ENCODE peak calls at places on chromosomes 7 and 10, in five cellular contexts. G is SK-N-SH, Q is GM12878, W is K562, O is IMR-90. K is an unnamed sample.

GRCh38 chr10:77626266-77626935 is 11.2 kb downstream of the KCNMA1 start:
- DNase-seq in G (no peak), Q (no peak), W (no peak), O (no peak), K (no peak)

GRCh38 chr10:17074548-17074860 is 55.1 kb downstream of the CUBN start:
- DNase-seq in G (no peak), Q (no peak), W (no peak), O (peak), K (no peak)

GRCh38 chr7:115292381-115292780 is 370.5 kb downstream of the MDFIC start:
- DNase-seq in G (no peak), Q (no peak), W (no peak), O (no peak), K (no peak)

GRCh38 chr7:116501425-116502167 is 2.1 kb downstream of the CAV2 start:
- DNase-seq in G (no peak), Q (no peak), W (peak), O (peak), K (peak)

GRCh38 chr10:22427890-22428571 is 82.7 kb downstream of the SPAG6 start:
- DNase-seq in G (peak), Q (no peak), W (no peak), O (peak), K (peak)

GRCh38 chr7:100606313-100606712 is 4.2 kb downstream of the PCOLCE start:
- DNase-seq in G (no peak), Q (no peak), W (no peak), O (no peak), K (no peak)

GRCh38 chr7:29385214-29385613 is 178.4 kb upstream of the PRR15 start:
- DNase-seq in G (no peak), Q (no peak), W (no peak), O (no peak), K (no peak)

GRCh38 chr10:784377-784758 is 94.9 kb upstream of the DIP2C start:
- DNase-seq in G (no peak), Q (no peak), W (no peak), O (no peak), K (no peak)

GRCh38 chr7:5248201-5248885 is 34.4 kb upstream of the SLC29A4 start:
- DNase-seq in G (no peak), Q (no peak), W (peak), O (peak), K (no peak)

GRCh38 chr10:132257271-132257670 is 50.5 kb downstream of the STK32C start:
- DNase-seq in G (peak), Q (no peak), W (peak), O (peak), K (no peak)

GRCh38 chr10:34254596-34254995 is 560.5 kb downstream of the PARD3 start:
- DNase-seq in G (peak), Q (peak), W (no peak), O (peak), K (peak)

GRCh38 chr7:38630720-38631673 is at the start of gene AMPH:
- DNase-seq in G (peak), Q (no peak), W (peak), O (peak), K (no peak)

GRCh38 chr10:123044391-123044790 is 35.6 kb downstream of the ACADSB start:
- DNase-seq in G (peak), Q (no peak), W (peak), O (peak), K (no peak)

GRCh38 chr7:44650242-44650641 is 43.8 kb downstream of the OGDH start:
- DNase-seq in G (no peak), Q (no peak), W (no peak), O (no peak), K (no peak)
- H3K27ac ChIP-seq in G (no peak), Q (no peak), W (no peak), O (no peak), K (no peak)

GRCh38 chr10:128894641-128895040 is 572.4 kb upstream of the MGMT start:
- DNase-seq in G (no peak), Q (no peak), W (no peak), O (no peak), K (no peak)

GRCh38 chr10:128897414-128897928 is 569.6 kb upstream of the MGMT start:
- DNase-seq in G (no peak), Q (no peak), W (no peak), O (no peak), K (no peak)

GRCh38 chr10:128896964-128897363 is 570.1 kb upstream of the MGMT start:
- DNase-seq in G (no peak), Q (no peak), W (no peak), O (no peak), K (no peak)

GRCh38 chr10:128895473-128895872 is 571.6 kb upstream of the MGMT start:
- DNase-seq in G (no peak), Q (no peak), W (no peak), O (no peak), K (no peak)

GRCh38 chr10:128896183-128896805 is 570.7 kb upstream of the MGMT start:
- DNase-seq in G (no peak), Q (no peak), W (no peak), O (no peak), K (no peak)
- TF ChIP-seq RCOR1 in G (no peak), Q (no peak), W (no peak), O (no peak), K (no peak)

DNA sequence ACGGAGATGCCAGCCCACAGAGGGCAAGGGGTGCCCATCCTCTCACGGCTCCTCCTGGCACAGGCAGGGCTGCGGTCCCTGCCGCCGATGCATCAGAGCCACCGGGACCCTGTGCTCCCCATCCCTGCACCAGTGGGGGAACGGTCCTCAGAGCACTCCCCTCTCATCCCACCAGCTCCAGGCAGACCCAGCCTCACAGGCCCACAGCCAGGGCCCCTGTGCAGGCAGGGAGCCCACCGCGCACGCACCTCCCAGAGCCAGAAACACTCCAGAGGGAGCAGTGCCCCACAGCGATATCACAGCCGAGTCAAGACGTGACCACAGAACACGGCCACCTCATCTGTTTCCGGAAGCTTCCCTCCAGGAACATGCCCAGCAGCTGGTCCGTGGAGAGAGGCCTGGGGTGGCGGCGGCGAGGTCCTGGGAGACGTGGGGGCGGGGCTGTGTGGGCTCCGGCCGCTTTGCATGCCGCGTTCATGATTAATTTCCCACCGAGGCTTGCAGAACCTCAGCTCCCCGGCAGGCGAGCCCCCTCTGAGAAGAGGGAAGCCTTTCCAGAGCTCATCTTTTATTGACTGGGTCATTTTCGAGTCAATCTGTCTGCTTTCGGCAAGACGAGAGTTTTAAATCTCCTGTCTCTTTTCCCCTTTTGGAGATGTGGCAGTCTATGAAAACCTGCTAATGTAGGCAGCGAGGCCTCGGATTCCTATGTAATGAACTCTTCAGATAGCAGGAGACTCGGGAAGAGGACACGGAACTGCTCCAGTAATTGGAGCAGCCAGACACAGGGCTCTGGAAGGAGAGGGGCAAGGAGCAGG is 242.6 kb downstream of the ELFN1 start:
- DNase-seq in G (no peak), Q (no peak), W (no peak), O (peak), K (no peak)
- H3K27ac ChIP-seq in G (no peak), Q (no peak), W (no peak), O (peak), K (no peak)

GRCh38 chr7:45219801-45220200 is 62.2 kb downstream of the RAMP3 start:
- DNase-seq in G (peak), Q (no peak), W (no peak), O (no peak), K (no peak)

GRCh38 chr7:45223078-45223477 is 65.5 kb downstream of the RAMP3 start:
- DNase-seq in G (no peak), Q (no peak), W (no peak), O (no peak), K (no peak)

GRCh38 chr7:45220846-45221245 is 63.3 kb downstream of the RAMP3 start:
- DNase-seq in G (no peak), Q (no peak), W (no peak), O (no peak), K (no peak)

GRCh38 chr7:45221896-45222604 is 64.5 kb downstream of the RAMP3 start:
- DNase-seq in G (no peak), Q (no peak), W (no peak), O (no peak), K (no peak)

DNA sequence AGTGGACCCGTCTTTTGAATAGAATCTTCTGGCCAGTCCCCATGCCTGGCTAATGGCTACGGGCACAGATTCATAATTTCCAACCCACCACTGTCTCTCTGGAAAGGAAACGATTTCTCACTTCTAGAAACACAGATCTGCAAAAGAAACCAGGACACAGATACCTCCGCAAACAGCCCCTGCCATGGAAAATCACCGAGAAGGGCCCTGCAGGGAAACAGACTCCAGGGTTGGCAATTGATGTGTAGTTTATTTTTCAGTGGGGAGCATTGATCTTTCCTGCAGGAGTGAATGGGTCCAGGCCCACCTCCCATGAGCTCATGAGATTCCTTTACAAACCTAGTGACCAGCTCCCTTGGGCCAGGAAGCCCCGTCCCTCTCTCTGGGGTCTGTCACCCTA is 63.7 kb downstream of the RAMP3 start:
- DNase-seq in G (no peak), Q (no peak), W (no peak), O (no peak), K (no peak)
- TF ChIP-seq RCOR1 in G (no peak), Q (no peak), W (no peak), O (no peak), K (no peak)

DNA sequence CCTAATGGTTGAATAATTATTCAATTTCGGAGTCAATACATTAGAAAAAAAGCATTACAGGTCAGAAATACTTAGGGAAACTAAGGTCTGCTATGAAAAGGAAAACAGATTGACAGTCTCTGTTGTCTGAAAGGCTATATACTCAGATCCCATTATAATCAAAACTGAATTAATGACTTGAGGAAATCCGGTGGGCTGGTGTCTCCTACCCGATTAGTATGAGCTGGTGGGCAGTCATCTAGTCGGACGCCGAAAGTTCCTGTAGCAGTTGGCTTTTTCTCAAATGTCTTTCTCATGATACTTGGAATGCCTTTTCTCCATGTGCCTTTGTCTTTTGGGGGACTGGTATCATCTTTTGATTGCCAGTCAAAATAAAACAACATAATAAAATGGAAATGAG is 127.2 kb downstream of the ARHGAP21 start:
- DNase-seq in G (no peak), Q (no peak), W (no peak), O (no peak), K (no peak)
- H3K27ac ChIP-seq in G (no peak), Q (no peak), W (no peak), O (no peak), K (no peak)

DNA sequence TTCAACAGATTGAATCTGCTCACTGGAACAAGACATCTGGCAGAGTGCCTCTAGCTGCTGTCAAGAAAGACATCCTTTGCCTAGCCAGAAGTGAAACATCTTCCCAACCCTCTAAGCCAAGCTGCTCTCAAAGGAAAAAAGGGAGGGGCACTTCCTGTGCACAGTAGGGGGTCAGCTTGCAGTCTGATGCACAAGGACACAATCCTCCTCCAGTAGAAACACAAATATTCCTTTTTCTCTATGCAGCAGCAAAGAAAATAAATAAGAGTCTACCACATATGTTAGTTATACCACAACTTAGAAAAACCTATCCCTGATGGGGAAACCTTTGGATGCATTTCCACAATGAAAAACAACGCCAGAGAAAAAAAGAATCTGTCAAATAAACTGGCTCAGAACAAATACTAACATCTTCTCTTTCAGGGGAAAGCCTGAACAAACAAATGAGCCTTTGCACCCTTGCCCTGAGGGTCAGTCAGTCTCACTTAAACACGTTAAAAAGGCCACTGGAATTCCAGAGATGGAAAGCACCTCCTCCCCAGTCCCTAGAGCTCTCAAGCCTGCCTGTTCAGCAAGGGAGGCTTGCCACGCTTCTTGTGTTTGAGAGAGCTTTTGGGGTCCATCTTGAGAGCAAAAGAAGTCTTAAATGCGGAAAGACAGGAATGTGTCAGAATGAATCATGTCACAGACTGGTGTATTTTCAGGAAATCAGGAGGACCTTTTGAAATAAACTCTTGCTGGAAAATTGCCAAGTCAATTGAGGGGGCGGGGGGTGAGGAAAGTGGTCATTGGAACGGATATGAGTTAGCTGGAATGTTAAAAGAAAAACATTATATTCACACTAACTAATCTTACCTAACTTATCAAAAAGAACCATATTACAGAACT is 7.5 kb downstream of the LAMB1 start:
- DNase-seq in G (peak), Q (no peak), W (peak), O (peak), K (peak)
- TF ChIP-seq RCOR1 in G (peak), Q (no peak), W (no peak), O (no peak), K (no peak)

GRCh38 chr7:91198371-91198770 is 65.9 kb upstream of the FZD1 start:
- DNase-seq in G (no peak), Q (no peak), W (no peak), O (peak), K (no peak)

GRCh38 chr7:91193141-91193540 is 71.1 kb upstream of the FZD1 start:
- DNase-seq in G (no peak), Q (no peak), W (no peak), O (peak), K (no peak)

GRCh38 chr7:91196058-91196457 is 68.2 kb upstream of the FZD1 start:
- DNase-seq in G (no peak), Q (no peak), W (no peak), O (no peak), K (no peak)

GRCh38 chr7:91191771-91192170 is 72.5 kb upstream of the FZD1 start:
- DNase-seq in G (no peak), Q (no peak), W (no peak), O (no peak), K (no peak)

GRCh38 chr7:91194841-91195240 is 69.4 kb upstream of the FZD1 start:
- DNase-seq in G (no peak), Q (no peak), W (no peak), O (no peak), K (no peak)
- H3K27ac ChIP-seq in G (no peak), Q (no peak), W (no peak), O (no peak), K (no peak)

DNA sequence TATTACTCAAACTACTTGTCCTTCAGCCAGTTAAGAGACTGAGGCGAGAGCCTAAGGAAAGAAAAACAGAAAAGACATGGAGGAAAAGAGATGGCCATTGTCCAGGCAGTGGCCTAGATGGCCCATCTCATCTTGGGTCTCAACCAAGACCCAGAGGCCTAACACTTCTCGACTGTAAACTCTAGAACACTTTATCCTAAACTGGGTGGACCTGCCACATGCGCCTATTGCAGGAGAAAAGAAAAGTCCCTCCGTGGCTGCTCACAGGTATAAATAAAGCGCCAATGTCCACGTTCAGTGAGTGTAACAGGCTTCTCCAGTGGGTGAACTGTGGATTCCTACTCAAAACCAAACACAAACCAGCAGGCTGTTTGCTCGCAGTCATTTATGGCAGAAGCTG is 92.7 kb upstream of the DDC start:
- DNase-seq in G (no peak), Q (no peak), W (no peak), O (no peak), K (no peak)
- TF ChIP-seq RCOR1 in G (no peak), Q (no peak), W (no peak), O (no peak), K (no peak)

GRCh38 chr10:103885617-103886016 is 30.2 kb upstream of the SH3PXD2A start:
- DNase-seq in G (no peak), Q (no peak), W (no peak), O (peak), K (no peak)
- H3K27ac ChIP-seq in G (no peak), Q (no peak), W (no peak), O (no peak), K (no peak)

K was measured in A549.